ENCODE peak calls at places on chromosomes 11 and 22, in five cellular contexts. One of them, this sample, is unnamed.

GRCh38 chr22:25645964-25646363 is 81.5 kb downstream of the GRK3 start:
- DNase-seq in suprapubic skin: no peak
- DNase-seq in endodermal cell: no peak
- DNase-seq in right lobe of liver: no peak
- DNase-seq in astrocyte: no peak
- DNase-seq in this sample: no peak

GRCh38 chr11:59216654-59217640 is 4.2 kb upstream of the MPEG1 start:
- DNase-seq in suprapubic skin: no peak
- DNase-seq in endodermal cell: no peak
- DNase-seq in right lobe of liver: no peak
- DNase-seq in astrocyte: no peak
- DNase-seq in this sample: peak

GRCh38 chr11:62988281-62988680 is 3.5 kb upstream of the SLC22A6 start:
- DNase-seq in suprapubic skin: no peak
- DNase-seq in endodermal cell: peak
- DNase-seq in right lobe of liver: no peak
- DNase-seq in astrocyte: no peak
- DNase-seq in this sample: no peak

GRCh38 chr11:75534291-75535038 is 8.7 kb upstream of the GDPD5 start:
- DNase-seq in suprapubic skin: no peak
- DNase-seq in endodermal cell: no peak
- DNase-seq in right lobe of liver: no peak
- DNase-seq in astrocyte: no peak
- DNase-seq in this sample: peak

GRCh38 chr11:20605602-20606091 is 6.2 kb downstream of the SLC6A5 start:
- DNase-seq in suprapubic skin: no peak
- DNase-seq in endodermal cell: no peak
- DNase-seq in right lobe of liver: no peak
- DNase-seq in astrocyte: no peak
- DNase-seq in this sample: no peak

GRCh38 chr11:103842795-103843194 is 193.6 kb upstream of the DDI1 start:
- DNase-seq in suprapubic skin: no peak
- DNase-seq in endodermal cell: no peak
- DNase-seq in right lobe of liver: no peak
- DNase-seq in astrocyte: peak
- DNase-seq in this sample: no peak

GRCh38 chr11:123885570-123885969 is at the start of gene TMEM225:
- DNase-seq in suprapubic skin: no peak
- DNase-seq in endodermal cell: no peak
- DNase-seq in right lobe of liver: no peak
- DNase-seq in astrocyte: no peak
- DNase-seq in this sample: no peak

GRCh38 chr22:29765905-29766631 is 739 bp downstream of the ZMAT5 start:
- DNase-seq in suprapubic skin: no peak
- DNase-seq in endodermal cell: no peak
- DNase-seq in right lobe of liver: no peak
- DNase-seq in astrocyte: no peak
- DNase-seq in this sample: no peak

GRCh38 chr11:5929571-5929970 is 12.5 kb upstream of the OR56A3 start:
- DNase-seq in suprapubic skin: no peak
- DNase-seq in endodermal cell: no peak
- DNase-seq in right lobe of liver: no peak
- DNase-seq in astrocyte: no peak
- DNase-seq in this sample: no peak

GRCh38 chr11:6705905-6706535 is 22.9 kb upstream of the MRPL17 start:
- DNase-seq in suprapubic skin: no peak
- DNase-seq in endodermal cell: peak
- DNase-seq in right lobe of liver: no peak
- DNase-seq in astrocyte: peak
- DNase-seq in this sample: peak

GRCh38 chr11:88297320-88298263 is 39.9 kb downstream of the CTSC start:
- DNase-seq in suprapubic skin: no peak
- DNase-seq in endodermal cell: peak
- DNase-seq in right lobe of liver: no peak
- DNase-seq in astrocyte: peak
- DNase-seq in this sample: no peak

GRCh38 chr11:111776398-111777093 is 10.4 kb upstream of the PPP2R1B start:
- DNase-seq in suprapubic skin: no peak
- DNase-seq in endodermal cell: no peak
- DNase-seq in right lobe of liver: no peak
- DNase-seq in astrocyte: no peak
- DNase-seq in this sample: no peak

GRCh38 chr11:101915811-101916291 is 471 bp downstream of the ANGPTL5 start:
- DNase-seq in suprapubic skin: no peak
- DNase-seq in endodermal cell: no peak
- DNase-seq in right lobe of liver: no peak
- DNase-seq in astrocyte: peak
- DNase-seq in this sample: no peak

GRCh38 chr22:21936151-21936778 is 16.4 kb downstream of the PPM1F start:
- DNase-seq in suprapubic skin: no peak
- DNase-seq in endodermal cell: no peak
- DNase-seq in right lobe of liver: peak
- DNase-seq in astrocyte: no peak
- DNase-seq in this sample: no peak

GRCh38 chr22:46175631-46176030 is 25.3 kb downstream of the PPARA start:
- DNase-seq in suprapubic skin: no peak
- DNase-seq in endodermal cell: no peak
- DNase-seq in right lobe of liver: no peak
- DNase-seq in astrocyte: no peak
- DNase-seq in this sample: no peak

GRCh38 chr22:45717787-45718186 is 46.2 kb downstream of the ATXN10 start:
- DNase-seq in suprapubic skin: no peak
- DNase-seq in endodermal cell: no peak
- DNase-seq in right lobe of liver: no peak
- DNase-seq in astrocyte: peak
- DNase-seq in this sample: no peak

GRCh38 chr11:6926208-6927029 is at the start of gene ZNF215:
- DNase-seq in suprapubic skin: peak
- DNase-seq in endodermal cell: peak
- DNase-seq in right lobe of liver: peak
- DNase-seq in astrocyte: peak
- DNase-seq in this sample: peak

GRCh38 chr22:42769574-42770447 is 49.1 kb upstream of the A4GALT start:
- DNase-seq in suprapubic skin: no peak
- DNase-seq in endodermal cell: no peak
- DNase-seq in right lobe of liver: peak
- DNase-seq in astrocyte: peak
- DNase-seq in this sample: peak

GRCh38 chr11:102757823-102758549 is 22.4 kb downstream of the MMP10 start:
- DNase-seq in suprapubic skin: no peak
- DNase-seq in endodermal cell: no peak
- DNase-seq in right lobe of liver: no peak
- DNase-seq in astrocyte: peak
- DNase-seq in this sample: no peak

GRCh38 chr11:57638811-57639320 is 10.8 kb downstream of the YPEL4 start:
- DNase-seq in suprapubic skin: no peak
- DNase-seq in endodermal cell: peak
- DNase-seq in right lobe of liver: no peak
- DNase-seq in astrocyte: no peak
- DNase-seq in this sample: no peak

GRCh38 chr22:45039206-45039605 is 29.4 kb upstream of the PHF21B start:
- DNase-seq in suprapubic skin: no peak
- DNase-seq in endodermal cell: no peak
- DNase-seq in right lobe of liver: no peak
- DNase-seq in astrocyte: no peak
- DNase-seq in this sample: no peak

GRCh38 chr11:41306435-41306834 is 153.0 kb downstream of the LRRC4C start:
- DNase-seq in suprapubic skin: no peak
- DNase-seq in endodermal cell: no peak
- DNase-seq in right lobe of liver: no peak
- DNase-seq in astrocyte: peak
- DNase-seq in this sample: no peak

GRCh38 chr11:45048870-45049825 is 97.3 kb upstream of the PRDM11 start:
- DNase-seq in suprapubic skin: no peak
- DNase-seq in endodermal cell: no peak
- DNase-seq in right lobe of liver: no peak
- DNase-seq in astrocyte: no peak
- DNase-seq in this sample: no peak

GRCh38 chr11:6655020-6655789 is 404 bp downstream of the DCHS1 start:
- DNase-seq in suprapubic skin: no peak
- DNase-seq in endodermal cell: peak
- DNase-seq in right lobe of liver: no peak
- DNase-seq in astrocyte: no peak
- DNase-seq in this sample: no peak

GRCh38 chr11:126307706-126308105 is 3.8 kb downstream of the DCPS start:
- DNase-seq in suprapubic skin: no peak
- DNase-seq in endodermal cell: peak
- DNase-seq in right lobe of liver: no peak
- DNase-seq in astrocyte: peak
- DNase-seq in this sample: peak
- TF ChIP-seq CTCF in suprapubic skin: no peak
- TF ChIP-seq CTCF in endodermal cell: peak
- TF ChIP-seq CTCF in right lobe of liver: peak
- TF ChIP-seq CTCF in astrocyte: peak
- TF ChIP-seq CTCF in this sample: peak

GRCh38 chr11:67261635-67261941 is 4.7 kb upstream of the GRK2 start:
- DNase-seq in suprapubic skin: no peak
- DNase-seq in endodermal cell: no peak
- DNase-seq in right lobe of liver: peak
- DNase-seq in astrocyte: no peak
- DNase-seq in this sample: no peak
- TF ChIP-seq CTCF in suprapubic skin: no peak
- TF ChIP-seq CTCF in endodermal cell: peak
- TF ChIP-seq CTCF in right lobe of liver: no peak
- TF ChIP-seq CTCF in astrocyte: no peak
- TF ChIP-seq CTCF in this sample: no peak

GRCh38 chr11:128086794-128087193 is 500.6 kb downstream of the ETS1 start:
- DNase-seq in suprapubic skin: no peak
- DNase-seq in endodermal cell: no peak
- DNase-seq in right lobe of liver: no peak
- DNase-seq in astrocyte: no peak
- DNase-seq in this sample: no peak

GRCh38 chr11:128089962-128090361 is 497.4 kb downstream of the ETS1 start:
- DNase-seq in suprapubic skin: no peak
- DNase-seq in endodermal cell: no peak
- DNase-seq in right lobe of liver: no peak
- DNase-seq in astrocyte: no peak
- DNase-seq in this sample: no peak

DNA sequence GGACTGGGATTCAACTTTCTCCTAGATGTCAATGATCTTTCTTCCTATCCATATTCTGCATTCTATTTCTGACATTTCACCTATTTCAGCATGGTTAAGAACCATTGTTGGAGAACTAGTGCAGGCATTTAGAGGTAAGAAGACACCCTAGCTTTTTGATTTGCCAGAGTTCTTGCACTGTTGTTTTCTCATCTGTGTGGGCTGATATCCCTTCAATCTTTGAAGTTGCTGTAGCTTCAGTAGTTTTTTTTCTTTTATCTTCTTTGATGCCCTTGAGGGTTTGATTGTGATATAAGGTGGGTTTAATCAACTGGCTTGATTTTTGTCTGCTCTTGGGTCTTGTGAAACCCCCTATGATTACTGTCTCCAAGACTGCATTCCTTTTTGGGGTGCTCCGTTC is 502.1 kb downstream of the ETS1 start:
- DNase-seq in suprapubic skin: no peak
- DNase-seq in endodermal cell: no peak
- DNase-seq in right lobe of liver: no peak
- DNase-seq in astrocyte: no peak
- DNase-seq in this sample: no peak
- TF ChIP-seq CTCF in suprapubic skin: no peak
- TF ChIP-seq CTCF in endodermal cell: no peak
- TF ChIP-seq CTCF in right lobe of liver: no peak
- TF ChIP-seq CTCF in astrocyte: no peak
- TF ChIP-seq CTCF in this sample: no peak

DNA sequence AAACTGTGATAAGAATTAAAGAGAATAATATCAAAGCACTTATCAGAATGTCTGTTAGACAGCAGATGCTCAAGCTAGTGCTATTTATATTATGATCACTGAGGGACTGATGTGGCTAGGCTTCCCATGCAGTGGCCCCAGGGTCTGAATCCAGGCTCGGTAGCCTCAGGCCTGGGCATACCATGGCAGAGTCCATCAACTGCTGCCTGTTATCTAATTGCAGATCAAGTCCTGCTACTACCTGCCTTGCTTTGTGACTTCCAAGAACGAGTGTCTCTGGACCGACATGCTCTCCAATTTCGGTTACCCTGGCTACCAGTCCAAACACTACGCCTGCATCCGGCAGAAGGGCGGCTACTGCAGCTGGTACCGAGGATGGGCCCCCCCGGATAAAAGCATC is 57.5 kb downstream of the TIMP3 start:
- DNase-seq in suprapubic skin: no peak
- DNase-seq in endodermal cell: no peak
- DNase-seq in right lobe of liver: no peak
- DNase-seq in astrocyte: no peak
- DNase-seq in this sample: no peak
- TF ChIP-seq CTCF in suprapubic skin: no peak
- TF ChIP-seq CTCF in endodermal cell: no peak
- TF ChIP-seq CTCF in right lobe of liver: no peak
- TF ChIP-seq CTCF in astrocyte: no peak
- TF ChIP-seq CTCF in this sample: no peak

GRCh38 chr11:13834463-13834862 is 128.1 kb upstream of the SPON1 start:
- DNase-seq in suprapubic skin: no peak
- DNase-seq in endodermal cell: peak
- DNase-seq in right lobe of liver: no peak
- DNase-seq in astrocyte: no peak
- DNase-seq in this sample: no peak
- TF ChIP-seq CTCF in suprapubic skin: peak
- TF ChIP-seq CTCF in endodermal cell: peak
- TF ChIP-seq CTCF in right lobe of liver: no peak
- TF ChIP-seq CTCF in astrocyte: no peak
- TF ChIP-seq CTCF in this sample: peak

DNA sequence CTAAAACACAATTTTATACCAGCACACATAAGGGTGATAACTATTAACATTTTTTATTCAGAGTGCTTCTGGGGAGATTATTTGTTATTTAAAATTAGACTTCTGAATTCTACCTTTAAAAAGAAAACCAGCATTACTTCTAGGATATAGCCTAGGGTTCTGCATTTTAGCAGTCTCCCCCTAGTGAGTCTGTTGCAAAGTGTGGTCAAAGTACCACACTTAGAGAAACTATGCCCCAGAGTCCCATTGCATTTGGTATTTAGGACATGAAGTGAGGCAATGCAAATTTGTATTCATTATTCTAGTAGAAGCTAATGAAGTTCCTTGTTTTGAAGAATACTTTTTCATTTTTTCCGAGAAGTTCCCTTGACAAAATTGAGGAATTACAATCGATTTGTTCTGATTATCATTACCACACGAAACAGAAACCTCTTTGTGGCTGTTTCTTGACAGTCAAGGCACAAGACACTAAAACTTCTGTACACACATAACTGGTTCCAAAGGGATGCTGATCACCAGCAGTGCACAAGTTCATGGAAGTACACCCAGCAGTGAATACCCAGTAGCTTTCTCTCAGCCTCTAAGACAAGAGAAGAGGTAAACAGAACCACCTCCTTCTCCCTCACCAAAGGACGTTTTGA is 27.4 kb upstream of the CCDC34 start:
- DNase-seq in suprapubic skin: no peak
- DNase-seq in endodermal cell: no peak
- DNase-seq in right lobe of liver: no peak
- DNase-seq in astrocyte: no peak
- DNase-seq in this sample: no peak
- TF ChIP-seq CTCF in suprapubic skin: no peak
- TF ChIP-seq CTCF in endodermal cell: peak
- TF ChIP-seq CTCF in right lobe of liver: peak
- TF ChIP-seq CTCF in astrocyte: no peak
- TF ChIP-seq CTCF in this sample: no peak

GRCh38 chr11:73173755-73174494 is 31.8 kb upstream of the FCHSD2 start:
- DNase-seq in suprapubic skin: no peak
- DNase-seq in endodermal cell: no peak
- DNase-seq in right lobe of liver: peak
- DNase-seq in astrocyte: no peak
- DNase-seq in this sample: no peak
- TF ChIP-seq CTCF in suprapubic skin: no peak
- TF ChIP-seq CTCF in endodermal cell: no peak
- TF ChIP-seq CTCF in right lobe of liver: peak
- TF ChIP-seq CTCF in astrocyte: no peak
- TF ChIP-seq CTCF in this sample: no peak

GRCh38 chr11:84091212-84091986 is 805.2 kb upstream of the CCDC90B start:
- DNase-seq in suprapubic skin: no peak
- DNase-seq in endodermal cell: peak
- DNase-seq in right lobe of liver: peak
- DNase-seq in astrocyte: no peak
- DNase-seq in this sample: no peak
- TF ChIP-seq CTCF in suprapubic skin: no peak
- TF ChIP-seq CTCF in endodermal cell: peak
- TF ChIP-seq CTCF in right lobe of liver: no peak
- TF ChIP-seq CTCF in astrocyte: no peak
- TF ChIP-seq CTCF in this sample: no peak